ENCODE peak calls at places on chromosomes 6 and 20, in four cellular contexts. One of them, this sample, is unnamed.

GRCh38 chr6:163085426-163085825 is 329.1 kb upstream of the QKI start:
- DNase-seq in PC-3: no peak
- DNase-seq in AG04450: no peak
- DNase-seq in right atrium auricular region: no peak
- DNase-seq in this sample: no peak

GRCh38 chr6:150915156-150915555 is 49.7 kb downstream of the MTHFD1L start:
- DNase-seq in PC-3: no peak
- DNase-seq in AG04450: no peak
- DNase-seq in right atrium auricular region: peak; percentile 11
- DNase-seq in this sample: no peak

GRCh38 chr6:158627940-158628211 is 16.7 kb downstream of the DYNLT1 start:
- DNase-seq in right atrium auricular region: no peak
- DNase-seq in AG04450: no peak
- DNase-seq in PC-3: no peak
- DNase-seq in this sample: no peak

GRCh38 chr20:63150911-63151531 is 64.9 kb downstream of the YTHDF1 start:
- DNase-seq in AG04450: no peak
- DNase-seq in right atrium auricular region: no peak
- DNase-seq in PC-3: no peak
- DNase-seq in this sample: no peak

GRCh38 chr6:27081931-27082330 is 165.6 kb upstream of the PRSS16 start:
- DNase-seq in PC-3: peak; percentile 56
- DNase-seq in AG04450: no peak
- DNase-seq in right atrium auricular region: no peak
- DNase-seq in this sample: no peak

GRCh38 chr6:55997223-55997874 is 122.0 kb upstream of the BMP5 start:
- DNase-seq in right atrium auricular region: no peak
- DNase-seq in AG04450: no peak
- DNase-seq in PC-3: no peak
- DNase-seq in this sample: no peak

GRCh38 chr20:32429745-32430360 is 71.7 kb downstream of the ASXL1 start:
- DNase-seq in right atrium auricular region: no peak
- DNase-seq in AG04450: no peak
- DNase-seq in PC-3: no peak
- DNase-seq in this sample: no peak

GRCh38 chr6:21079468-21080048 is 514.0 kb upstream of the SOX4 start:
- DNase-seq in right atrium auricular region: no peak
- DNase-seq in AG04450: no peak
- DNase-seq in PC-3: no peak
- DNase-seq in this sample: no peak

GRCh38 chr6:157596886-157597285 is 215.9 kb downstream of the ZDHHC14 start:
- DNase-seq in PC-3: no peak
- DNase-seq in AG04450: peak; percentile 67
- DNase-seq in right atrium auricular region: no peak
- DNase-seq in this sample: no peak

GRCh38 chr6:149212892-149213786 is 104.4 kb upstream of the TAB2 start:
- DNase-seq in AG04450: no peak
- DNase-seq in right atrium auricular region: no peak
- DNase-seq in PC-3: no peak
- DNase-seq in this sample: no peak

GRCh38 chr20:23138682-23139081 is 52.6 kb upstream of the CD93 start:
- DNase-seq in PC-3: no peak
- DNase-seq in AG04450: no peak
- DNase-seq in right atrium auricular region: no peak
- DNase-seq in this sample: no peak

GRCh38 chr20:48797850-48798747 is 29.7 kb downstream of the PREX1 start:
- DNase-seq in AG04450: no peak
- DNase-seq in PC-3: no peak
- DNase-seq in right atrium auricular region: no peak
- DNase-seq in this sample: no peak

GRCh38 chr20:10644458-10645204 is 29.2 kb downstream of the JAG1 start:
- DNase-seq in right atrium auricular region: no peak
- DNase-seq in AG04450: no peak
- DNase-seq in PC-3: no peak
- DNase-seq in this sample: no peak

GRCh38 chr6:168189679-168190405 is 110.8 kb upstream of the FRMD1 start:
- DNase-seq in AG04450: no peak
- DNase-seq in PC-3: no peak
- DNase-seq in right atrium auricular region: no peak
- DNase-seq in this sample: peak; percentile 13

GRCh38 chr6:104614394-104614793 is 245.3 kb downstream of the HACE1 start:
- DNase-seq in AG04450: no peak
- DNase-seq in PC-3: no peak
- DNase-seq in right atrium auricular region: no peak
- DNase-seq in this sample: no peak

GRCh38 chr20:58697201-58697866 is 4.7 kb downstream of the NPEPL1 start:
- DNase-seq in right atrium auricular region: no peak
- DNase-seq in AG04450: no peak
- DNase-seq in PC-3: no peak
- DNase-seq in this sample: peak; percentile 18

GRCh38 chr20:40860487-40860902 is 168.1 kb upstream of the TOP1 start:
- DNase-seq in right atrium auricular region: no peak
- DNase-seq in AG04450: peak; percentile 24
- DNase-seq in PC-3: peak; percentile 29
- DNase-seq in this sample: no peak

GRCh38 chr6:81241717-81242116 is 510.8 kb downstream of the TENT5A start:
- DNase-seq in PC-3: peak; percentile 52
- DNase-seq in AG04450: peak; percentile 15
- DNase-seq in right atrium auricular region: no peak
- DNase-seq in this sample: no peak

GRCh38 chr6:130783416-130784107 is 43.6 kb upstream of the SMLR1 start:
- DNase-seq in right atrium auricular region: no peak
- DNase-seq in PC-3: no peak
- DNase-seq in AG04450: no peak
- DNase-seq in this sample: no peak

GRCh38 chr20:63750807-63751470 is 11.4 kb downstream of the SLC2A4RG start:
- DNase-seq in right atrium auricular region: no peak
- DNase-seq in PC-3: no peak
- DNase-seq in AG04450: no peak
- DNase-seq in this sample: peak; percentile 55

GRCh38 chr6:111566873-111567517 is 38.7 kb downstream of the TRAF3IP2 start:
- DNase-seq in right atrium auricular region: no peak
- DNase-seq in PC-3: no peak
- DNase-seq in AG04450: no peak
- DNase-seq in this sample: no peak

GRCh38 chr6:29953001-29953436 is 10.7 kb downstream of the HLA-A start:
- DNase-seq in right atrium auricular region: no peak
- DNase-seq in PC-3: peak; percentile 60
- DNase-seq in AG04450: peak; percentile 41
- DNase-seq in this sample: no peak

GRCh38 chr6:91079939-91080338 is 493.1 kb upstream of the MAP3K7 start:
- DNase-seq in AG04450: no peak
- DNase-seq in right atrium auricular region: no peak
- DNase-seq in PC-3: no peak
- DNase-seq in this sample: no peak

GRCh38 chr6:97394160-97394748 is 111.2 kb upstream of the MMS22L start:
- DNase-seq in PC-3: peak; percentile 77
- DNase-seq in right atrium auricular region: no peak
- DNase-seq in AG04450: peak; percentile 15
- DNase-seq in this sample: peak; percentile 43

GRCh38 chr6:19837511-19838441 is 606 bp downstream of the ID4 start:
- DNase-seq in AG04450: no peak
- DNase-seq in right atrium auricular region: no peak
- DNase-seq in PC-3: peak; percentile 44
- DNase-seq in this sample: peak; percentile 55

GRCh38 chr20:37251836-37252477 is 9.7 kb downstream of the GHRH start:
- DNase-seq in AG04450: no peak
- DNase-seq in PC-3: no peak
- DNase-seq in right atrium auricular region: no peak
- DNase-seq in this sample: peak; percentile 42

GRCh38 chr20:22560817-22561216 is 23.6 kb downstream of the FOXA2 start:
- DNase-seq in right atrium auricular region: no peak
- DNase-seq in AG04450: no peak
- DNase-seq in PC-3: no peak
- DNase-seq in this sample: peak; percentile 54

GRCh38 chr6:72175936-72176335 is 289.6 kb downstream of the RIMS1 start:
- DNase-seq in AG04450: peak; percentile 21
- DNase-seq in PC-3: no peak
- DNase-seq in right atrium auricular region: no peak
- DNase-seq in this sample: no peak

GRCh38 chr6:52077180-52077884 is 10.1 kb downstream of the PKHD1 start:
- DNase-seq in AG04450: no peak
- DNase-seq in right atrium auricular region: no peak
- DNase-seq in PC-3: no peak
- DNase-seq in this sample: peak; percentile 61

GRCh38 chr6:147525519-147526209 is 17.2 kb downstream of the SAMD5 start:
- DNase-seq in right atrium auricular region: no peak
- DNase-seq in PC-3: no peak
- DNase-seq in AG04450: no peak
- DNase-seq in this sample: no peak

DNA sequence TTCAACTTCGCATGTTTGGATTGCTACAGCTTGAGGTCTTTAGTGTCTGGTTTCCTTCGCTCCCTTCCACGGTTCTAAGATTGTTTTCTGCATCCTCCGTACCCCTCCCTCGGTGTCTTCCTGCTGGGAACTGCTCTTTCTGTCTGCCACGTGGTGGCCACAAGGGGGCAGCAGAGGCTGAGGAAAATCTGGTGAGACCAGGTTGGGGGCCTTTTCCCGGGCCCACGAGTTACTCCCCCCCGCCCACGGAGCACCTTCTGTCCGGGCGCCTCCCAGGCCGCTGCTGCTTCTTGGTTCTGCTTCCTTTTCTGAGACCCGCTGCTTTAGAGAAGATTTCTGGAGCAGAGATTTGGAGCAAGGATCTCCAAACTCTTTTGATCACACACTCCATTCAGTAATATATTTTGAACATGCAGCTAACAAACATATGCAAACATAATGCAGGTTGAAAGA is 21.1 kb upstream of the NOTCH4 start:
- DNase-seq in right atrium auricular region: peak; percentile 80
- DNase-seq in PC-3: peak; percentile 83
- DNase-seq in AG04450: peak; percentile 39
- DNase-seq in this sample: peak; percentile 77
- H3K27ac ChIP-seq in right atrium auricular region: peak overlapping the region; percentile 33
- H3K27ac ChIP-seq in PC-3: no peak overlapping the region
- H3K27ac ChIP-seq in AG04450: no peak overlapping the region
- H3K27ac ChIP-seq in this sample: no peak overlapping the region

GRCh38 chr6:45696738-45697137 is 318.9 kb downstream of the CLIC5 start:
- DNase-seq in AG04450: no peak
- DNase-seq in PC-3: no peak
- DNase-seq in right atrium auricular region: no peak
- DNase-seq in this sample: no peak

GRCh38 chr6:45697605-45698004 is 318.1 kb downstream of the CLIC5 start:
- DNase-seq in AG04450: peak; percentile 91
- DNase-seq in right atrium auricular region: no peak
- DNase-seq in PC-3: peak; percentile 88
- DNase-seq in this sample: no peak

GRCh38 chr6:45703041-45703739 is 312.5 kb downstream of the CLIC5 start:
- DNase-seq in PC-3: peak; percentile 65
- DNase-seq in right atrium auricular region: no peak
- DNase-seq in AG04450: peak; percentile 15
- DNase-seq in this sample: no peak

GRCh38 chr6:45698046-45698445 is 317.6 kb downstream of the CLIC5 start:
- DNase-seq in AG04450: no peak
- DNase-seq in right atrium auricular region: no peak
- DNase-seq in PC-3: no peak
- DNase-seq in this sample: no peak

GRCh38 chr6:45699663-45700062 is 316.0 kb downstream of the CLIC5 start:
- DNase-seq in right atrium auricular region: no peak
- DNase-seq in PC-3: no peak
- DNase-seq in AG04450: no peak
- DNase-seq in this sample: no peak
- H3K27ac ChIP-seq in right atrium auricular region: no peak overlapping the region
- H3K27ac ChIP-seq in PC-3: peak overlapping the region; percentile 23
- H3K27ac ChIP-seq in AG04450: no peak overlapping the region
- H3K27ac ChIP-seq in this sample: no peak overlapping the region

DNA sequence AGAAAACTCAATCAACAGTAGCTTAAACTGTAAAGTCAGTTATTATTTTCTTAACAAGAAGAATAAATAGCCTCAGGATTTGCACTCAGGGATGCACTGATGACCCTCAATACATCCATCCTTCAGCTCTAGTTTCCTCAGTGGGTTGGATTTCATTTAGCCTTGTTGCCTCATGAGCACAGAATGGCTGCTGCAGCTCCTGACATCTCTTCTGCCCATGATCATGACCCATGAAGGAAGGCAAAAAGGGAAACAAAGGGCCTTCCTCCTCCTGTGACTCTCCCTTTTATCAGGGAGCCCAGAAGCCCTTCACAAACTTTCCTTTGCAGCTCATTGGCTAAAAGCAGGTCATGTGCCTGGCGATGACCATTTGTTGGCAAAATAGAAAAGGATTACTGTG is 51.2 kb upstream of the KCNG1 start:
- DNase-seq in AG04450: no peak
- DNase-seq in PC-3: no peak
- DNase-seq in right atrium auricular region: no peak
- DNase-seq in this sample: no peak
- H3K27ac ChIP-seq in AG04450: no peak overlapping the region
- H3K27ac ChIP-seq in PC-3: no peak overlapping the region
- H3K27ac ChIP-seq in right atrium auricular region: no peak overlapping the region
- H3K27ac ChIP-seq in this sample: no peak overlapping the region

GRCh38 chr20:5432030-5432429 is 115.3 kb upstream of the PROKR2 start:
- DNase-seq in right atrium auricular region: no peak
- DNase-seq in PC-3: no peak
- DNase-seq in AG04450: no peak
- DNase-seq in this sample: no peak

GRCh38 chr20:5426026-5426425 is 109.3 kb upstream of the PROKR2 start:
- DNase-seq in PC-3: no peak
- DNase-seq in AG04450: no peak
- DNase-seq in right atrium auricular region: no peak
- DNase-seq in this sample: no peak

GRCh38 chr20:5434116-5434515 is 117.4 kb upstream of the PROKR2 start:
- DNase-seq in right atrium auricular region: no peak
- DNase-seq in PC-3: no peak
- DNase-seq in AG04450: no peak
- DNase-seq in this sample: no peak

GRCh38 chr20:5433352-5433751 is 116.6 kb upstream of the PROKR2 start:
- DNase-seq in PC-3: no peak
- DNase-seq in right atrium auricular region: no peak
- DNase-seq in AG04450: no peak
- DNase-seq in this sample: no peak

GRCh38 chr20:5430670-5431069 is 113.9 kb upstream of the PROKR2 start:
- DNase-seq in right atrium auricular region: no peak
- DNase-seq in AG04450: no peak
- DNase-seq in PC-3: peak; percentile 20
- DNase-seq in this sample: no peak
- H3K27ac ChIP-seq in right atrium auricular region: no peak overlapping the region
- H3K27ac ChIP-seq in AG04450: no peak overlapping the region
- H3K27ac ChIP-seq in PC-3: no peak overlapping the region
- H3K27ac ChIP-seq in this sample: no peak overlapping the region

GRCh38 chr6:165643015-165643414 is 20.0 kb downstream of the PDE10A start:
- DNase-seq in PC-3: no peak
- DNase-seq in right atrium auricular region: peak; percentile 34
- DNase-seq in AG04450: no peak
- DNase-seq in this sample: no peak
- H3K27ac ChIP-seq in PC-3: no peak overlapping the region
- H3K27ac ChIP-seq in right atrium auricular region: no peak overlapping the region
- H3K27ac ChIP-seq in AG04450: no peak overlapping the region
- H3K27ac ChIP-seq in this sample: no peak overlapping the region

DNA sequence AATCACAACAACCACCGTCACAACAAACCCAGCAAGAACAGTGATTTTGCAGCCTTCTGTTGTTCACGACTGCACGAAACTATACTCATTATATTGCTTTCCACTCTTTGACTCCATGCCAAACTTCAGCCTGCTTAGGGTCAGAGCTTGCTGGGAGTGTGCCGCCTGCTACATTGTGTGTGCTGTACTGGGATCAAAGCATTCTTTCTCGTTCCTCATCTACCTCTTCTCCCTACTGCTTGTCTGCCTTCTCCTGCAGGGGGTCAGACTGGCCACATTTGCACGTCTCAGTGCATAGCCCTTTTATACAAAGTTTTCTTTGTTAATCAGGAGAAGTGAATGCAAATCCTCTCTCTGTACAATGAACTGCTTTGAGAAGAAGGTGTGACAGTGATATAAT is 401.6 kb upstream of the CITED2 start:
- DNase-seq in PC-3: no peak
- DNase-seq in AG04450: no peak
- DNase-seq in right atrium auricular region: no peak
- DNase-seq in this sample: no peak
- H3K27ac ChIP-seq in PC-3: no peak overlapping the region
- H3K27ac ChIP-seq in AG04450: no peak overlapping the region
- H3K27ac ChIP-seq in right atrium auricular region: no peak overlapping the region
- H3K27ac ChIP-seq in this sample: no peak overlapping the region